ENCODE peak calls at places on chromosome 7, in seven cellular contexts. C, H, J, Z, P, O and T are unnamed samples.

GRCh38 chr7:76191783-76192240 is 9.9 kb upstream of the SRRM3 start:
- DNase-seq in C (peak; percentile 43), H (no peak), J (no peak), Z (peak; percentile 45), P (no peak), O (peak; percentile 12), T (no peak)

GRCh38 chr7:36207451-36208291 is 54.6 kb downstream of the EEPD1 start:
- DNase-seq in C (no peak), H (no peak), J (no peak), Z (peak; percentile 94), P (peak; percentile 86), O (peak; percentile 70), T (peak; percentile 64)

GRCh38 chr7:64613653-64614052 is 50.8 kb upstream of the ZNF680 start:
- DNase-seq in C (no peak), H (no peak), J (no peak), Z (no peak), P (no peak), O (no peak), T (no peak)

GRCh38 chr7:134685250-134685649 is 38.6 kb downstream of the BPGM start:
- DNase-seq in C (no peak), H (no peak), J (no peak), Z (peak; percentile 32), P (no peak), O (no peak), T (no peak)

GRCh38 chr7:123635551-123636359 is 19.9 kb upstream of the LMOD2 start:
- DNase-seq in C (no peak), H (no peak), J (no peak), Z (peak; percentile 26), P (peak; percentile 30), O (peak; percentile 49), T (no peak)

GRCh38 chr7:28076421-28077163 is 104.0 kb downstream of the JAZF1 start:
- DNase-seq in C (no peak), H (no peak), J (no peak), Z (no peak), P (no peak), O (no peak), T (no peak)

GRCh38 chr7:79502151-79502550 is 48.7 kb upstream of the MAGI2 start:
- DNase-seq in C (no peak), H (no peak), J (no peak), Z (no peak), P (no peak), O (no peak), T (no peak)

GRCh38 chr7:99597762-99598501 is at the start of gene TMEM225B:
- DNase-seq in C (no peak), H (no peak), J (no peak), Z (no peak), P (no peak), O (no peak), T (no peak)

GRCh38 chr7:46627038-46627315 is 705.9 kb upstream of the IGFBP3 start:
- DNase-seq in C (no peak), H (no peak), J (no peak), Z (peak; percentile 32), P (no peak), O (no peak), T (no peak)

GRCh38 chr7:2104107-2104710 is 128.5 kb downstream of the MAD1L1 start:
- DNase-seq in C (peak; percentile 67), H (peak; percentile 84), J (peak; percentile 77), Z (peak; percentile 84), P (peak; percentile 72), O (peak; percentile 79), T (peak; percentile 75)

GRCh38 chr7:143345428-143345900 is 17.0 kb downstream of the FAM131B start:
- DNase-seq in C (peak; percentile 73), H (peak; percentile 45), J (peak; percentile 79), Z (peak; percentile 49), P (peak; percentile 24), O (peak; percentile 72), T (peak; percentile 56)

GRCh38 chr7:95066736-95067530 is 159.5 kb downstream of the PPP1R9A start:
- DNase-seq in C (no peak), H (no peak), J (no peak), Z (peak; percentile 50), P (no peak), O (no peak), T (no peak)

GRCh38 chr7:91344248-91344647 is 80.0 kb downstream of the FZD1 start:
- DNase-seq in C (no peak), H (no peak), J (no peak), Z (no peak), P (no peak), O (no peak), T (peak; percentile 30)

GRCh38 chr7:117386125-117386709 is 41.1 kb downstream of the ASZ1 start:
- DNase-seq in C (no peak), H (no peak), J (no peak), Z (peak; percentile 75), P (peak; percentile 2), O (no peak), T (no peak)

GRCh38 chr7:88040694-88041093 is 106.6 kb downstream of the ADAM22 start:
- DNase-seq in C (peak; percentile 13), H (no peak), J (no peak), Z (peak; percentile 81), P (peak; percentile 4), O (no peak), T (no peak)

GRCh38 chr7:155925682-155926081 is 113.4 kb upstream of the SHH start:
- DNase-seq in C (no peak), H (no peak), J (no peak), Z (no peak), P (no peak), O (no peak), T (no peak)

GRCh38 chr7:35967366-35968139 is 166.7 kb downstream of the SEPTIN7 start:
- DNase-seq in C (no peak), H (no peak), J (no peak), Z (no peak), P (no peak), O (no peak), T (no peak)

GRCh38 chr7:99457050-99457645 is 8.8 kb downstream of the ATP5MF start:
- DNase-seq in C (no peak), H (no peak), J (no peak), Z (no peak), P (no peak), O (no peak), T (no peak)

GRCh38 chr7:40000734-40001315 is 50.8 kb downstream of the CDK13 start:
- DNase-seq in C (no peak), H (no peak), J (no peak), Z (peak; percentile 34), P (no peak), O (no peak), T (no peak)

GRCh38 chr7:35505031-35505430 is 189.9 kb downstream of the HERPUD2 start:
- DNase-seq in C (no peak), H (no peak), J (no peak), Z (no peak), P (no peak), O (no peak), T (no peak)

GRCh38 chr7:74292757-74293576 is 3.8 kb downstream of the CLIP2 start:
- DNase-seq in C (peak; percentile 63), H (no peak), J (no peak), Z (no peak), P (no peak), O (no peak), T (no peak)

GRCh38 chr7:102216573-102217314 is 69.9 kb upstream of the SH2B2 start:
- DNase-seq in C (no peak), H (no peak), J (no peak), Z (no peak), P (no peak), O (no peak), T (no peak)

GRCh38 chr7:152925412-152926147 is 166.0 kb downstream of the ACTR3B start:
- DNase-seq in C (no peak), H (no peak), J (no peak), Z (no peak), P (no peak), O (peak; percentile 81), T (peak; percentile 31)

GRCh38 chr7:41977165-41977651 is 259.8 kb downstream of the GLI3 start:
- DNase-seq in C (peak; percentile 12), H (no peak), J (no peak), Z (peak; percentile 62), P (peak; percentile 34), O (peak; percentile 55), T (peak; percentile 57)

GRCh38 chr7:18378989-18379605 is 116.5 kb upstream of the HDAC9 start:
- DNase-seq in C (no peak), H (no peak), J (no peak), Z (no peak), P (no peak), O (no peak), T (no peak)

GRCh38 chr7:25515876-25516275 is 287.6 kb upstream of the NPVF start:
- DNase-seq in C (no peak), H (no peak), J (no peak), Z (no peak), P (no peak), O (no peak), T (no peak)

GRCh38 chr7:75579899-75580298 is 87.8 kb downstream of the SPDYE5 start:
- DNase-seq in C (no peak), H (no peak), J (no peak), Z (no peak), P (no peak), O (no peak), T (no peak)

DNA sequence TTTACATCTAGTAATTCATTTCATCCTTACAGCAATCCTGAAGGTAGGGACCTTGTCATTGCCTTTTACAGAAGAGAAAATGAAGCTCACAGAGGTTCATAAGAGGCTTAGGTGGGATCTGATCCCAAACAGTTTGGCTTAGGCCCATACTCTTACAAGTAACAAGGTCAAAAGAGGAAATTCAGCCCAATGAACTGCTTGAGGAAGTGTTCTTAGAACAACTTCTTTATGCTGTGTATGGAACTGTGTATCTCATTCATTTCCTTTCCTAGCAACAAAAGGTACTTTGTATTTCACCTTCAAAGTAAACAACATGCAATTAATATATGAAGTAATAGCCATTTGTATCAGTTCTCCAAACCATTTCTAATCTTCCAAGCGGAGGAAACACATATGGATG is 79.3 kb downstream of the AVL9 start:
- DNase-seq in C (no peak), H (no peak), J (no peak), Z (no peak), P (no peak), O (no peak), T (no peak)
- H3K36me3 ChIP-seq in C (peaks cover 26% of the 10 kb centered on the region), H (peaks cover 22% of the 10 kb centered on the region), J (peaks cover 54% of the 10 kb centered on the region), Z (peaks cover 4% of the 10 kb centered on the region), P (no peaks in the 10 kb centered on the region), O (peaks cover 49% of the 10 kb centered on the region), T (peaks cover 12% of the 10 kb centered on the region)

DNA sequence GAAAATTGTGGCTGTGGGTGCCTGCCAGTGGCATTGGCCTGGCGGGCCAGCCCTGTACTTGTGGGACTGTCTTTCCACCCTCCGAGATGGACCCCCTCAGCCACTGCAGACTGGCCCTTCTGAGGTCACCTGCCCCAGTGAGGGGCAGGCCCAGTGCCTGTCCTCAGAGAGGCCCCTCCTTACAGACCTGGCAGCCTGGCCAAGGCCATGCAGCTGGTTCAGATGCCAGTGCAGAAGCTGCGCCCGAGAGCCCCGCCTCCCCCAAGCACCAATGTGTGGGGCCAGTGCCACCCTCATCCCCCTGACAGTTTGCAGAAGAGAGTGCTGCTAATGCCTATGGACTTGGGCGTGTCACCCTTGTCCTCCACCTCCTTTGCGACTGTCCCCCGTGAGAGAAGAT is 10.0 kb downstream of the ZNF316 start:
- DNase-seq in C (no peak), H (no peak), J (no peak), Z (no peak), P (peak; percentile 74), O (no peak), T (no peak)
- H3K36me3 ChIP-seq in C (peaks cover 19% of the 10 kb centered on the region), H (peaks cover 5% of the 10 kb centered on the region), J (peaks cover 31% of the 10 kb centered on the region), Z (peaks cover 23% of the 10 kb centered on the region), P (no peaks in the 10 kb centered on the region), O (peaks cover 24% of the 10 kb centered on the region), T (peaks cover 25% of the 10 kb centered on the region)

GRCh38 chr7:131995324-131995723 is 438.9 kb upstream of the PODXL start:
- DNase-seq in C (no peak), H (no peak), J (no peak), Z (no peak), P (no peak), O (no peak), T (no peak)
- H3K36me3 ChIP-seq in C (no peaks in the 10 kb centered on the region), H (no peaks in the 10 kb centered on the region), J (no peaks in the 10 kb centered on the region), Z (no peaks in the 10 kb centered on the region), P (no peaks in the 10 kb centered on the region), O (no peaks in the 10 kb centered on the region), T (no peaks in the 10 kb centered on the region)

GRCh38 chr7:128194533-128195282 is 46.4 kb upstream of the LEP start:
- DNase-seq in C (no peak), H (no peak), J (no peak), Z (no peak), P (no peak), O (no peak), T (no peak)
- H3K36me3 ChIP-seq in C (no peaks in the 10 kb centered on the region), H (no peaks in the 10 kb centered on the region), J (no peaks in the 10 kb centered on the region), Z (no peaks in the 10 kb centered on the region), P (no peaks in the 10 kb centered on the region), O (no peaks in the 10 kb centered on the region), T (no peaks in the 10 kb centered on the region)